ENCODE peak calls at places on chromosome 9, in seven cellular contexts. H is H9, G is H1, Q is neuronal stem cell, D is mesendoderm, P is trophoblast cell, Z is mesenchymal stem cell. W is an unnamed sample.

GRCh38 chr9:35932732-35933131 is 23.4 kb downstream of the SPAAR start:
- DNase-seq in H (no peak), Q (no peak), P (no peak), G (no peak), D (no peak), Z (no peak), W (no peak)

GRCh38 chr9:131304676-131305366 is 15.3 kb downstream of the PLPP7 start:
- DNase-seq in G (no peak), D (no peak), Z (peak; percentile 62), H (no peak), Q (no peak), P (peak; percentile 97), W (peak; percentile 49)

GRCh38 chr9:35262064-35262463 is 100.3 kb downstream of the UNC13B start:
- DNase-seq in Q (no peak), G (no peak), H (no peak), Z (no peak), D (no peak), P (no peak), W (no peak)

GRCh38 chr9:136533775-136534157 is 12.1 kb downstream of the NOTCH1 start:
- DNase-seq in H (no peak), G (no peak), Q (no peak), P (peak; percentile 39), Z (no peak), D (no peak), W (no peak)

GRCh38 chr9:137380606-137381005 is 42.4 kb downstream of the EXD3 start:
- DNase-seq in Z (no peak), D (no peak), G (no peak), H (no peak), Q (no peak), P (no peak), W (no peak)

GRCh38 chr9:114058688-114059046 is 19.4 kb downstream of the AMBP start:
- DNase-seq in Z (no peak), H (peak; percentile 19), Q (no peak), G (no peak), P (no peak), D (no peak), W (no peak)

GRCh38 chr9:16921855-16922254 is 51.4 kb upstream of the BNC2 start:
- DNase-seq in P (no peak), G (peak; percentile 13), D (peak; percentile 50), Q (no peak), H (no peak), Z (no peak), W (no peak)

GRCh38 chr9:81489048-81489447 is 200.3 kb downstream of the TLE1 start:
- DNase-seq in D (no peak), P (no peak), H (no peak), Q (no peak), G (no peak), Z (peak; percentile 45), W (peak; percentile 79)

GRCh38 chr9:135373151-135373685 is 106.4 kb upstream of the PPP1R26 start:
- DNase-seq in H (no peak), D (no peak), Q (no peak), Z (no peak), P (no peak), G (no peak), W (no peak)

GRCh38 chr9:93895535-93895934 is 59.6 kb downstream of the BARX1 start:
- DNase-seq in Z (no peak), D (no peak), H (peak; percentile 14), P (no peak), G (no peak), Q (no peak), W (no peak)

GRCh38 chr9:80556631-80557030 is 984.9 kb downstream of the TLE4 start:
- DNase-seq in Q (no peak), G (no peak), D (no peak), H (no peak), P (no peak), Z (no peak), W (no peak)

GRCh38 chr9:123338710-123339665 is 17.0 kb upstream of the CRB2 start:
- DNase-seq in Q (no peak), G (no peak), P (peak; percentile 69), Z (no peak), H (no peak), D (peak; percentile 46), W (no peak)

GRCh38 chr9:214488-215448 is at the start of gene DOCK8:
- DNase-seq in D (peak; percentile 80), P (peak; percentile 75), Z (no peak), Q (peak; percentile 59), G (no peak), H (peak; percentile 83), W (no peak)

GRCh38 chr9:134570151-134570621 is 71.4 kb upstream of the COL5A1 start:
- DNase-seq in Q (no peak), H (no peak), G (no peak), P (no peak), Z (no peak), D (no peak), W (no peak)

GRCh38 chr9:114072181-114073140 is 5.6 kb downstream of the AMBP start:
- DNase-seq in D (peak; percentile 16), G (no peak), P (no peak), Q (no peak), H (no peak), Z (no peak), W (peak; percentile 9)

GRCh38 chr9:75467141-75467540 is 378.8 kb downstream of the OSTF1 start:
- DNase-seq in Q (no peak), P (no peak), H (no peak), D (no peak), Z (no peak), G (no peak), W (no peak)

GRCh38 chr9:137276757-137277328 is 683 bp upstream of the TOR4A start:
- DNase-seq in H (peak; percentile 71), P (no peak), D (peak; percentile 84), G (no peak), Z (peak; percentile 81), Q (no peak), W (peak; percentile 38)

GRCh38 chr9:109967651-109968331 is 187.8 kb downstream of the PALM2AKAP2 start:
- DNase-seq in Z (no peak), H (no peak), Q (no peak), D (no peak), G (no peak), P (no peak), W (no peak)

GRCh38 chr9:36828574-36829141 is 205.4 kb downstream of the PAX5 start:
- DNase-seq in Z (no peak), P (no peak), Q (no peak), D (no peak), H (no peak), G (no peak), W (no peak)

GRCh38 chr9:129311638-129312037 is 133.6 kb upstream of the IER5L start:
- DNase-seq in H (no peak), D (no peak), Z (no peak), Q (no peak), P (no peak), G (no peak), W (no peak)

GRCh38 chr9:36632892-36633291 is 60.2 kb downstream of the MELK start:
- DNase-seq in H (no peak), D (peak; percentile 26), Z (peak; percentile 44), P (no peak), G (no peak), Q (no peak), W (peak; percentile 51)

GRCh38 chr9:1303911-1304310 is 253.8 kb downstream of the DMRT2 start:
- DNase-seq in P (no peak), H (no peak), D (no peak), Z (no peak), Q (no peak), G (no peak), W (no peak)

GRCh38 chr9:98007251-98007928 is 24.2 kb downstream of the ANP32B start:
- DNase-seq in G (no peak), Z (peak; percentile 10), H (no peak), P (no peak), D (no peak), Q (no peak), W (no peak)

GRCh38 chr9:79572891-79573696 is 1.3 kb downstream of the TLE4 start:
- DNase-seq in G (no peak), D (peak; percentile 27), H (peak; percentile 34), Q (no peak), P (peak; percentile 24), Z (peak; percentile 53), W (no peak)

GRCh38 chr9:95459218-95459617 is 57.6 kb downstream of the PTCH1 start:
- DNase-seq in Z (peak; percentile 70), D (peak; percentile 77), P (no peak), G (no peak), Q (no peak), H (no peak), W (no peak)

DNA sequence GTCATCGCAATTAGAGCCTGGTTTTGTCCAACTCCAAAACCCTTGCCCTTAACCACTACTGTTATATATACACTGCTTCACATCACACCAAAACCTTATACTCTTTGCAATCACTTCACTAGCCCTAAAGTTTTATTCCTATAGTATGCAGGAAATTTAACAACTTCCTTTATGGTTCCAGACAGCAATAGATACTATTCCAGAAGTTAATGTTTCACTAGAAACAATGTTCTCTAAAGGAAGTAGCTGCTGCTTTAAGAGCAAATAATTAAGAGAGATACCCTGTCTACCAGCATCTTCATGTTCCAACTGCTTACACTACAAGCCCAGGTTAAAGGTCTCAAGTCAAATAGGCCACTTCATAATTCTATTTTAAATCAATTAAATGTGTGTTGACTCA is 22.0 kb downstream of the FREM1 start:
- DNase-seq in D (no peak), Z (no peak), Q (no peak), G (no peak), H (no peak), P (no peak), W (no peak)
- H3K9ac ChIP-seq in D (no peak overlapping the region), Z (no peak overlapping the region), Q (no peak overlapping the region), G (no peak overlapping the region), H (no peak overlapping the region), P (no peak overlapping the region), W (no peak overlapping the region)

GRCh38 chr9:108852089-108852488 is 3.7 kb downstream of the ACTL7B start:
- DNase-seq in G (no peak), Q (no peak), D (no peak), P (no peak), H (no peak), Z (no peak), W (no peak)
- H2BK120ac ChIP-seq in G (no peak overlapping the region), Q (no peak overlapping the region), D (no peak overlapping the region), P (no peak overlapping the region), H (no peak overlapping the region), Z (no peak overlapping the region), W (no peak overlapping the region)

DNA sequence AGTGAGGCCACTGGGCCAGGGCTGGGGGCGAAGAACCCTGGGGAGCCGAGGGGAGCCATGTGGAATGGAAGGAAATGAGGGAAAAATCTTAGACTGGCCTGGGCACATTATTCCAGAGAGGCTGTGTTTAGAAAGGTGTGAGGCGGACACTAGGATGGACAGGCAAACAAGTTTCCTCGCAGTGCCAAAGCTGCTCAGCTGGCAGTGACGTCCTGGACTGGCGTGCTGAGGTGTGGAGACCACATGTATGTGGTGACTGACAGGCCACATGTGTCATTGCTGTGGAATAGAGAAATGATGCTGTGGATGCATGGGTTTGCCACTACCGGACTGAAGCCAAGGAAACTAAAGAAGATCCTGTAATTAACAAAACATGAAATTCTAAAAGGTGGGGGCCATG is 42.6 kb downstream of the RASEF start:
- DNase-seq in D (no peak), H (no peak), Z (no peak), P (no peak), Q (no peak), G (no peak), W (no peak)
- H3K9ac ChIP-seq in D (no peak overlapping the region), H (no peak overlapping the region), Z (no peak overlapping the region), P (no peak overlapping the region), Q (peak overlapping the region; percentile 54), G (no peak overlapping the region), W (no peak overlapping the region)

DNA sequence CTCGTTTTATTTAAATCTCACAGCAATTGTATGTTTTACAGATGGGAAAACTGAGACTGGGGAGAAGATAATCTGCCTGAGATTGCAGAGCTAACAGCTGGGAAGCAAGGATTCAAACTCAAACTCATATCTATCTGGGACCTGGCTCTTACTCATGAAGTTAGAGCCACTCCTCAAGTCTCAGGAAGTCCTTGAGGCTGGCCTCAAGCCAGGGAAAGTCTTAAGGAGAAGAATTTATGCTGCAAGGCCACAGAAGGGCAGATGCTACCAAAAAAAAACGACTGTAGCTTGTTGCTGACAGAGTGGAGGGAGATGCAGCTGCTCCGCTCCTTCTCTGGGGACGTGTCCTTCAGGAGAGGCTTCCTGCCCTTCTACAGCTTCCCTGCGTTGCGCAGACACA is 39.7 kb downstream of the BARHL1 start:
- DNase-seq in P (no peak), Z (peak; percentile 83), G (no peak), D (no peak), H (no peak), Q (no peak), W (peak; percentile 58)
- H2BK120ac ChIP-seq in P (no peak overlapping the region), Z (no peak overlapping the region), G (no peak overlapping the region), D (no peak overlapping the region), H (no peak overlapping the region), Q (no peak overlapping the region), W (no peak overlapping the region)